ENCODE peak calls at places on chromosomes 12 and 14, in five cellular contexts. G is dorsolateral prefrontal cortex, R is A549, C is BE2C, F is left ventricle myocardium inferior. J is an unnamed sample.

GRCh38 chr14:56501909-56502530 is 77.6 kb upstream of the TMEM260 start:
- DNase-seq in G (no peak), R (no peak), C (no peak), F (no peak), J (no peak)

GRCh38 chr12:109671482-109671881 is 42.1 kb upstream of the FAM222A start:
- DNase-seq in G (no peak), R (peak), C (no peak), F (no peak), J (no peak)

GRCh38 chr14:51304956-51305355 is 64.9 kb downstream of the TMX1 start:
- DNase-seq in G (no peak), R (peak), C (no peak), F (no peak), J (peak)

GRCh38 chr12:115597157-115597712 is 680.3 kb downstream of the MED13L start:
- DNase-seq in G (no peak), R (no peak), C (no peak), F (no peak), J (peak)

GRCh38 chr12:87467893-87468292 is 561.3 kb downstream of the C12orf50 start:
- DNase-seq in G (no peak), R (no peak), C (no peak), F (no peak), J (peak)

GRCh38 chr12:91037301-91037700 is 20.5 kb downstream of the KERA start:
- DNase-seq in G (no peak), R (no peak), C (no peak), F (no peak), J (no peak)

GRCh38 chr12:101582937-101583336 is 11.8 kb upstream of the MYBPC1 start:
- DNase-seq in G (no peak), R (no peak), C (no peak), F (no peak), J (no peak)

GRCh38 chr12:61860439-61860838 is 399.8 kb upstream of the USP15 start:
- DNase-seq in G (no peak), R (no peak), C (no peak), F (no peak), J (no peak)

GRCh38 chr12:64098709-64099354 is 123.3 kb downstream of the KICS2 start:
- DNase-seq in G (no peak), R (no peak), C (peak), F (no peak), J (peak)

GRCh38 chr14:65880507-65880906 is 468.0 kb downstream of the FUT8 start:
- DNase-seq in G (no peak), R (no peak), C (no peak), F (no peak), J (peak)

GRCh38 chr14:95346820-95347219 is 27.1 kb upstream of the CLMN start:
- DNase-seq in G (no peak), R (no peak), C (no peak), F (no peak), J (no peak)

GRCh38 chr14:68938515-68939423 is 40.3 kb downstream of the ACTN1 start:
- DNase-seq in G (no peak), R (peak), C (peak), F (peak), J (no peak)

GRCh38 chr12:108576660-108577234 is 14.4 kb downstream of the ISCU start:
- DNase-seq in G (no peak), R (no peak), C (no peak), F (no peak), J (no peak)

GRCh38 chr14:103132381-103133212 is 9.3 kb downstream of the TNFAIP2 start:
- DNase-seq in G (no peak), R (no peak), C (no peak), F (no peak), J (no peak)

GRCh38 chr14:51447411-51447810 is 204.3 kb upstream of the FRMD6 start:
- DNase-seq in G (no peak), R (no peak), C (no peak), F (no peak), J (no peak)

GRCh38 chr12:60522684-60523083 is 926.9 kb downstream of the SLC16A7 start:
- DNase-seq in G (peak), R (no peak), C (no peak), F (no peak), J (no peak)

GRCh38 chr14:69287096-69287991 is 27.4 kb downstream of the GALNT16 start:
- DNase-seq in G (no peak), R (peak), C (peak), F (no peak), J (no peak)

GRCh38 chr14:101810897-101811620 is 49.5 kb downstream of the PPP2R5C start:
- DNase-seq in G (no peak), R (no peak), C (no peak), F (no peak), J (no peak)

GRCh38 chr12:21613931-21614330 is 9.3 kb upstream of the GYS2 start:
- DNase-seq in G (no peak), R (peak), C (no peak), F (no peak), J (no peak)

GRCh38 chr14:73736842-73737241 is 22.7 kb upstream of the PNMA1 start:
- DNase-seq in G (no peak), R (no peak), C (no peak), F (no peak), J (no peak)

GRCh38 chr12:49108958-49109404 is 1.7 kb downstream of the LMBR1L start:
- DNase-seq in G (no peak), R (no peak), C (no peak), F (peak), J (no peak)

GRCh38 chr12:6072302-6072752 is 52.1 kb downstream of the VWF start:
- DNase-seq in G (no peak), R (peak), C (no peak), F (no peak), J (no peak)

GRCh38 chr14:44505588-44505987 is 1.5 kb downstream of the FSCB start:
- DNase-seq in G (no peak), R (no peak), C (no peak), F (no peak), J (no peak)

GRCh38 chr12:123131879-123132402 is 18.9 kb downstream of the PITPNM2 start:
- DNase-seq in G (no peak), R (no peak), C (no peak), F (no peak), J (no peak)

GRCh38 chr14:103943673-103944072 is 1.3 kb upstream of the RD3L start:
- DNase-seq in G (no peak), R (no peak), C (no peak), F (no peak), J (no peak)

GRCh38 chr14:74610866-74611671 is 968 bp downstream of the LTBP2 start:
- DNase-seq in G (no peak), R (no peak), C (no peak), F (no peak), J (no peak)

GRCh38 chr14:87386453-87386980 is 606.5 kb downstream of the GALC start:
- DNase-seq in G (no peak), R (no peak), C (no peak), F (no peak), J (no peak)

GRCh38 chr14:73491256-73491976 is 683 bp downstream of the RIOX1 start:
- DNase-seq in G (peak), R (peak), C (peak), F (peak), J (peak)

GRCh38 chr12:69583203-69583602 is 2.1 kb upstream of the CCT2 start:
- DNase-seq in G (no peak), R (no peak), C (no peak), F (no peak), J (no peak)

GRCh38 chr14:68343534-68344093 is 449.3 kb downstream of the ZFP36L1 start:
- DNase-seq in G (no peak), R (no peak), C (no peak), F (no peak), J (no peak)

GRCh38 chr12:131773582-131774221 is 54.5 kb upstream of the MMP17 start:
- DNase-seq in G (no peak), R (no peak), C (no peak), F (no peak), J (no peak)

GRCh38 chr14:70641548-70642312 is at the start of gene TTC9:
- DNase-seq in G (peak), R (no peak), C (peak), F (peak), J (no peak)

GRCh38 chr12:67910360-67911292 is 78.6 kb upstream of the IFNG-AS1 start:
- DNase-seq in G (no peak), R (peak), C (no peak), F (no peak), J (peak)

GRCh38 chr12:93734784-93735183 is 57.6 kb downstream of the CRADD start:
- DNase-seq in G (no peak), R (no peak), C (no peak), F (no peak), J (no peak)

GRCh38 chr12:101957251-101957650 is 79.9 kb downstream of the DRAM1 start:
- DNase-seq in G (no peak), R (no peak), C (no peak), F (no peak), J (no peak)

GRCh38 chr12:63845726-63846125 is 1.2 kb downstream of the SRGAP1 start:
- DNase-seq in G (no peak), R (peak), C (no peak), F (no peak), J (no peak)

GRCh38 chr14:73713206-73713803 is 879 bp downstream of the PNMA1 start:
- DNase-seq in G (no peak), R (no peak), C (no peak), F (no peak), J (no peak)

GRCh38 chr12:71183018-71183417 is 25.2 kb upstream of the TSPAN8 start:
- DNase-seq in G (no peak), R (no peak), C (no peak), F (no peak), J (no peak)

GRCh38 chr14:91406982-91407381 is 10.6 kb downstream of the CCDC88C start:
- DNase-seq in G (no peak), R (no peak), C (no peak), F (no peak), J (no peak)

GRCh38 chr14:91406451-91406850 is 11.2 kb downstream of the CCDC88C start:
- DNase-seq in G (no peak), R (no peak), C (no peak), F (no peak), J (no peak)

GRCh38 chr14:91405724-91406435 is 11.7 kb downstream of the CCDC88C start:
- DNase-seq in G (no peak), R (no peak), C (no peak), F (no peak), J (no peak)

GRCh38 chr14:91403069-91403600 is 14.5 kb downstream of the CCDC88C start:
- DNase-seq in G (no peak), R (no peak), C (peak), F (no peak), J (no peak)

DNA sequence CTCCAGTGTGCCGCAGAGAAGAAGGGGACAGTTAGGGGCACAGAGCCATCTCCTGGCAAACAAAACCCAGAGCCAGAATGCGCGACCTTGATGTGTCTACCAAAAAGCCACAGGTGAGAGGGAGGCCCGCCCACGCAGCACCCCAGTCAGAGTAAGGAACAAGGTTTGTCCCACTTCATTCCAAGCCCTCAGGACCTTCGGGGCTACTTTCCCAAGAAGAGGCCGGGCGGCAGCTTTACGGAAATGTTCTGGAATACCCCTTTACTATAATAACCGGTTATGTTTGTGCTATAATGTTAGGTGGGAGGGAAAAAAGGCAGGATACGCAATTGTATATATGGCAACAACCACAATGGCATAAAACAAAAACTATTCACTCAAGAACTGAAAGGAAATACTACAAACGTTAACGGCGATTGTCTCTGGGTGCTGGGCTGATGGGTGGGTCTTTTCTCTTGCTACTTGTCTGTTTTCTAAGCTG is 12.3 kb downstream of the CCDC88C start:
- DNase-seq in G (no peak), R (no peak), C (no peak), F (no peak), J (no peak)
- H3K4me3 ChIP-seq in G (no peak), R (no peak), C (no peak), F (peak), J (no peak)

GRCh38 chr12:53492830-53493609 is 6.2 kb downstream of the MAP3K12 start:
- DNase-seq in G (peak), R (peak), C (peak), F (peak), J (peak)

GRCh38 chr12:53495903-53496751 is 3.1 kb downstream of the MAP3K12 start:
- DNase-seq in G (no peak), R (peak), C (no peak), F (no peak), J (peak)

GRCh38 chr12:53489242-53489915 is 9.9 kb downstream of the MAP3K12 start:
- DNase-seq in G (no peak), R (no peak), C (no peak), F (no peak), J (no peak)

GRCh38 chr12:53493610-53494391 is 5.5 kb downstream of the MAP3K12 start:
- DNase-seq in G (no peak), R (no peak), C (no peak), F (no peak), J (no peak)

DNA sequence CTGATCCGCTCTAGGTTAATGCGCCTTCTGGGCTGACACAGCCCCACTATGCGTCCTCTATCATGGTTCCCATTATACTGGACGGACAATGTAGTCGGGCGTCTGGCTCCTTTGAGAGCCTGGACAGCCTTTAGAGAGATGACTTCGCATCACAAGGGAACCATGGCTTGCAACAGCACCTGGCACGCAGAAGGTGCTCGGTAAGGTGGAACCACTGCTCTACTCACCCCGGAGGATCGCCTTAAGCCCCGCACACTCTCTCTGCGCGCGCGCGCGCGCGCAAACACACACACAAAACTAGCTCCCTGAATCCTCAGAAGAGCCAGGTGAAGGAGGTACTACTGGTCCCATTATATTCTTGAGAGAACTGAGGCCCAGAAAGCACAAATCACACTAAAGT is 7.1 kb downstream of the MAP3K12 start:
- DNase-seq in G (no peak), R (no peak), C (no peak), F (no peak), J (no peak)
- H3K4me3 ChIP-seq in G (peak), R (peak), C (peak), F (peak), J (peak)

GRCh38 chr14:27384124-27384523 is 786.3 kb upstream of the NOVA1 start:
- DNase-seq in G (no peak), R (no peak), C (no peak), F (no peak), J (no peak)
- H3K4me3 ChIP-seq in G (no peak), R (no peak), C (no peak), F (no peak), J (no peak)

GRCh38 chr14:91417983-91418386 is 365 bp upstream of the CCDC88C start:
- DNase-seq in G (no peak), R (peak), C (peak), F (no peak), J (no peak)

GRCh38 chr14:91417134-91417982 is at the start of gene CCDC88C:
- DNase-seq in G (no peak), R (peak), C (peak), F (peak), J (no peak)

GRCh38 chr14:91418387-91419043 is 895 bp upstream of the CCDC88C start:
- DNase-seq in G (peak), R (peak), C (peak), F (peak), J (no peak)

GRCh38 chr14:91415794-91416743 is 1.6 kb downstream of the CCDC88C start:
- DNase-seq in G (no peak), R (no peak), C (no peak), F (no peak), J (no peak)

DNA sequence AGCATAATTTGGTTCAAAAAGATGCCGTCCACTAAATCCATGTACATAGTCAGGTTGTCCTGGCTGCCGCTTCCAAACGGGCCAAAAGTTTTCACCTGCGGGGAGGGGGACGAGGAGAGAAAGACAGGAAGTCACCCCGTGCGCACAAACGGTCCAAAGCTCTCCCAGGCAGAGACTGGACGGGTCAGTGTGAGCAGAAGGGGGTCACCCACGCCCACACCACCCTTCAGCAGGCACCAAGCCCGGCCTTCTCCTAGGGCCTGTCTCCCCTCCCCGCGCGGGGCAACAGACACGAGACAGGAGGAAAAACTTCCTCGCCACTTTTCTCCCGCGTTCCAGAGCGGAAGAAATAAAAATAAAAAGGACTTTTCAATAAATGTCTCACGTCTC is 881 bp downstream of the CCDC88C start:
- DNase-seq in G (no peak), R (no peak), C (no peak), F (no peak), J (no peak)
- H3K4me3 ChIP-seq in G (peak), R (peak), C (peak), F (peak), J (no peak)

DNA sequence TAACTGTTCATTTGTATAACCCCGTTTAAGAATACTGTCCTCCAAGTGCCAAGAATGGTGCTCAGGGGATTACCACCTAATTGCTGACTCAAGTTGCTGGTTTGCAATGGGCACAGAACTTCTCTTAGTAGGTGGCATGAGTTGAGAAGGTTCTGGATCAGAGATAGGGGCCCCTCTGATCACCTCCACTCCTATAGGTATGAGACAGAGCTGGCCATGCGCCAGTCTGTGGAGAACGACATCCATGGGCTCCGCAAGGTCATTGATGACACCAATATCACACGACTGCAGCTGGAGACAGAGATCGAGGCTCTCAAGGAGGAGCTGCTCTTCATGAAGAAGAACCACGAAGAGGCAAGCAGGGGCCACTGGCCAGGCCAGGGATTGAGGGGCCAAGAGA is 1.6 kb downstream of the KRT18 start:
- DNase-seq in G (no peak), R (peak), C (no peak), F (no peak), J (no peak)
- H3K4me3 ChIP-seq in G (no peak), R (peak), C (no peak), F (peak), J (no peak)

GRCh38 chr12:85626031-85626781 is 210.0 kb downstream of the RASSF9 start:
- DNase-seq in G (no peak), R (peak), C (no peak), F (no peak), J (peak)

GRCh38 chr12:85625467-85625866 is 210.7 kb downstream of the RASSF9 start:
- DNase-seq in G (no peak), R (no peak), C (no peak), F (no peak), J (no peak)

GRCh38 chr12:85626782-85627171 is 209.4 kb downstream of the RASSF9 start:
- DNase-seq in G (no peak), R (no peak), C (no peak), F (no peak), J (no peak)

GRCh38 chr12:85630851-85631250 is 205.4 kb downstream of the RASSF9 start:
- DNase-seq in G (no peak), R (no peak), C (no peak), F (no peak), J (no peak)

GRCh38 chr12:85627584-85627983 is 208.6 kb downstream of the RASSF9 start:
- DNase-seq in G (no peak), R (no peak), C (no peak), F (no peak), J (peak)
- H3K4me3 ChIP-seq in G (no peak), R (no peak), C (no peak), F (no peak), J (no peak)

GRCh38 chr12:57219993-57220728 is 3.6 kb downstream of the NXPH4 start:
- DNase-seq in G (no peak), R (no peak), C (no peak), F (no peak), J (no peak)
- H3K4me3 ChIP-seq in G (no peak), R (no peak), C (no peak), F (no peak), J (no peak)

J was measured in skeletal muscle cell.